ENCODE peak calls at places on chromosomes 4 and X, in nine cellular contexts. U is ovary, Q is H1, T is A549, J is breast epithelium, X is MM.1S, G is fibroblast of lung, R is H9, M is heart right ventricle. S is an unnamed sample. For H3K4me1, the result is how much of the 10 kb centered on the place peaks cover.

GRCh38 chr4:98092833-98093439 is 50.3 kb downstream of the STPG2 start:
- DNase-seq in U (no peak), Q (no peak), T (peak), J (no peak), X (peak), G (peak), R (no peak), M (no peak), S (no peak)

GRCh38 chrX:17788439-17788838 is 51.1 kb downstream of the SCML1 start:
- DNase-seq in U (peak), Q (peak), T (peak), J (peak), X (peak), G (peak), R (peak), M (peak), S (peak)

GRCh38 chrX:100928660-100929613 is at the start of gene XKRX:
- DNase-seq in U (peak), Q (peak), T (peak), J (peak), X (peak), G (no peak), R (peak), M (peak), S (peak)

GRCh38 chr4:38150766-38151165 is 190.6 kb downstream of the PTTG2 start:
- DNase-seq in U (no peak), Q (no peak), T (no peak), J (no peak), X (no peak), G (no peak), R (no peak), M (no peak), S (no peak)

GRCh38 chrX:44795945-44796450 is 47.8 kb upstream of the DUSP21 start:
- DNase-seq in U (no peak), Q (no peak), T (no peak), J (no peak), X (no peak), G (peak), R (no peak), M (no peak), S (no peak)

GRCh38 chr4:7817877-7818675 is 121.6 kb downstream of the AFAP1 start:
- DNase-seq in U (peak), Q (no peak), T (no peak), J (no peak), X (no peak), G (peak), R (no peak), M (peak), S (no peak)

GRCh38 chr4:52995341-52996030 is 133.4 kb downstream of the RASL11B start:
- DNase-seq in U (no peak), Q (no peak), T (no peak), J (no peak), X (no peak), G (no peak), R (no peak), M (no peak), S (no peak)

GRCh38 chrX:16589211-16589610 is 60.7 kb upstream of the S100G start:
- DNase-seq in U (no peak), Q (no peak), T (peak), J (no peak), X (no peak), G (peak), R (no peak), M (no peak), S (no peak)

GRCh38 chr4:169398294-169398693 is 127.5 kb upstream of the SH3RF1 start:
- DNase-seq in U (no peak), Q (no peak), T (no peak), J (no peak), X (no peak), G (peak), R (no peak), M (no peak), S (no peak)

GRCh38 chrX:19457662-19458061 is 57.6 kb downstream of the MAP3K15 start:
- DNase-seq in U (no peak), Q (no peak), T (no peak), J (no peak), X (no peak), G (no peak), R (no peak), M (no peak), S (no peak)

GRCh38 chr4:150139297-150139696 is 61.1 kb downstream of the DCLK2 start:
- DNase-seq in U (no peak), Q (no peak), T (no peak), J (no peak), X (no peak), G (no peak), R (no peak), M (no peak), S (no peak)

GRCh38 chrX:38365939-38366338 is 13.5 kb downstream of the OTC start:
- DNase-seq in U (no peak), Q (no peak), T (no peak), J (no peak), X (no peak), G (no peak), R (no peak), M (no peak), S (no peak)

GRCh38 chrX:23902419-23902818 is 5.3 kb downstream of the APOO start:
- DNase-seq in U (no peak), Q (no peak), T (peak), J (no peak), X (peak), G (peak), R (no peak), M (no peak), S (no peak)
- TF ChIP-seq CTCF in U (peak), Q (peak), T (peak), J (peak), X (peak), G (peak), R (peak), M (peak), S (peak)

GRCh38 chr4:147830987-147831386 is 99.1 kb downstream of the ARHGAP10 start:
- DNase-seq in U (no peak), Q (no peak), T (peak), J (no peak), X (no peak), G (peak), R (no peak), M (no peak), S (no peak)

GRCh38 chr4:147831452-147832192 is 99.7 kb downstream of the ARHGAP10 start:
- DNase-seq in U (no peak), Q (no peak), T (peak), J (no peak), X (no peak), G (peak), R (no peak), M (no peak), S (peak)

GRCh38 chr4:147828361-147828760 is 96.5 kb downstream of the ARHGAP10 start:
- DNase-seq in U (no peak), Q (no peak), T (no peak), J (no peak), X (no peak), G (peak), R (no peak), M (no peak), S (no peak)

GRCh38 chr4:147830102-147830463 is 98.2 kb downstream of the ARHGAP10 start:
- DNase-seq in U (no peak), Q (no peak), T (no peak), J (no peak), X (no peak), G (no peak), R (no peak), M (no peak), S (no peak)

DNA sequence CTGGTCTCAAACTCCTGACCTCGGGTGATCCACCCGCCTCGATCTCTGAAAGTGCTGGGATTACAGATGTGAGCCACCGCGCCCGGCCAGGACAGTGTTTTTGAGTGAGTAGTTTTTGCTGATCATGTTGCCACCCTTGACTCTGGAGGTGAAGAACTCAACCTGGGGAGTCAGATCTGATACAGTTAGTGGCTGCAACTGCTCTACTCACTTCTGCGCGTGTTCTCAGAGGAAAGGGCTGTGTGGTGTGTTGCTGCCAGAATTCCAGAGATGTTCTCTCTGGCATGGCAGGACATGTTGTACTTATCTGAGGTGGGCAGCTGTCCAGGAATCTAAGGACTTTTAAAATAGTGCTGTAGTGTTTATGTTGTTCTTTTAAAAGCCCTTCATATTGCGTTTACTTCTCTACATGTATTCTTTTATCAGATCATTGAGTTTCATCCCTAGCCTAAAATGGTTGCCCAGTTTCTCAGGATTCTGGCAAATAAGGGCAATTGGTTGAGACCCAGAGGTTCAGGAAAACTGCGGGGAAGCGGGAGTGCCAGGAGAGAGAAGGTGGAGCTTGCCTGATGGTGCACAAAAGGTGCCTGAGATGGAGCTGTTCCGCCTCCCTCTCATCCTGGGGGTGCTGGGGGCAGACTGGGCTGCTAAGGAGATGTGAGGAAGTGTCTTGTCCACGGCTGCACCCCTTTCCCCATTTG is 97.7 kb downstream of the ARHGAP10 start:
- DNase-seq in U (peak), Q (no peak), T (no peak), J (no peak), X (no peak), G (peak), R (no peak), M (peak), S (peak)
- H3K4me1 ChIP-seq in U (under half), Q (under half), T (under half), J (under half), X (under half), G (under half), R (under half), M (half or more), S (under half)

GRCh38 chr4:154560824-154561231 is 2.0 kb upstream of the FGB start:
- DNase-seq in U (no peak), Q (no peak), T (peak), J (no peak), X (no peak), G (peak), R (no peak), M (no peak), S (no peak)
- H3K27ac ChIP-seq in U (no peak), Q (no peak), T (peak), J (no peak), X (no peak), G (no peak), R (no peak), M (no peak), S (no peak)

GRCh38 chr4:4694296-4694772 is 152.5 kb upstream of the STX18 start:
- DNase-seq in U (peak), Q (peak), T (no peak), J (no peak), X (no peak), G (peak), R (peak), M (peak), S (no peak)
- TF ChIP-seq CTCF in U (no peak), Q (peak), T (no peak), J (no peak), X (peak), G (peak), R (peak), M (no peak), S (no peak)

DNA sequence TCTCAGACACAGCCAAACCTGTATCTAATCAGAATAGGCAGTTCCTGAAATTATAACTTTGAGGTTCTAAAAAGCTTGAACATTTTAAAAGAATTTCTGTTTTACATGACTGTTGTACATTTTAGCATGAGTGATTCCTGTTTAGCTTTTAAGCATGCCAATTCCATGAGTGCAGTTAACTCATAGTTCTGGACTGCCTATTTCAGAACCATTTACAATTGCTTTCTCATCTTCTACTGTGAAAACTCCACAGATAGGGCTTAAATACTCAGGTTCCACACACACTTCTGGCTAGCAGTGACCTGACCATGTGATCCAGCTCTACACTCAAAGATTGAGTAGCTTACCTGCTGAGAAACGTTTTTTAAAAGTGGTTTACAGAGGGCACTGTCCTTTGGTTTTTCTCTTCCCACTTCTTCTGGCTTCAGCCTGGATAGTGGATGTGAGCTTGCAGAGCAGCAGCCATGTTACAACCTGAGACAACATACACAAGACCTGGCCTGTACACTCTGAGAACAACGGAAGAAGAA is 280.8 kb downstream of the ANKRD50 start:
- DNase-seq in U (no peak), Q (no peak), T (no peak), J (no peak), X (no peak), G (peak), R (no peak), M (no peak), S (no peak)
- H3K4me1 ChIP-seq in U (under half), Q (under half), T (half or more), J (under half), X (under half), G (under half), R (under half), M (under half), S (under half)

GRCh38 chrX:46324166-46324565 is 221.1 kb downstream of the ZNF674 start:
- DNase-seq in U (no peak), Q (no peak), T (no peak), J (no peak), X (no peak), G (no peak), R (no peak), M (no peak), S (no peak)
- H3K27ac ChIP-seq in U (no peak), Q (no peak), T (peak), J (no peak), X (no peak), G (no peak), R (no peak), M (no peak), S (no peak)

GRCh38 chrX:70062076-70062475 is at the start of gene OTUD6A:
- DNase-seq in U (no peak), Q (no peak), T (no peak), J (no peak), X (no peak), G (no peak), R (no peak), M (no peak), S (no peak)
- TF ChIP-seq CTCF in U (no peak), Q (no peak), T (no peak), J (no peak), X (no peak), G (no peak), R (no peak), M (no peak), S (no peak)

GRCh38 chrX:39853417-39853816 is 244.3 kb downstream of the BCOR start:
- DNase-seq in U (no peak), Q (no peak), T (no peak), J (no peak), X (no peak), G (no peak), R (no peak), M (no peak), S (no peak)
- H3K4me1 ChIP-seq in U (under half), Q (under half), T (under half), J (under half), X (under half), G (under half), R (under half), M (under half), S (under half)

GRCh38 chrX:77755561-77755960 is 30.5 kb downstream of the ATRX start:
- DNase-seq in U (no peak), Q (no peak), T (no peak), J (no peak), X (no peak), G (no peak), R (no peak), M (no peak), S (no peak)

GRCh38 chrX:77743720-77744119 is 42.3 kb downstream of the ATRX start:
- DNase-seq in U (no peak), Q (no peak), T (no peak), J (no peak), X (peak), G (no peak), R (no peak), M (no peak), S (no peak)

GRCh38 chrX:77749695-77750094 is 36.3 kb downstream of the ATRX start:
- DNase-seq in U (no peak), Q (no peak), T (peak), J (no peak), X (no peak), G (no peak), R (no peak), M (no peak), S (no peak)
- H3K27ac ChIP-seq in U (no peak), Q (no peak), T (peak), J (no peak), X (no peak), G (no peak), R (no peak), M (no peak), S (no peak)

DNA sequence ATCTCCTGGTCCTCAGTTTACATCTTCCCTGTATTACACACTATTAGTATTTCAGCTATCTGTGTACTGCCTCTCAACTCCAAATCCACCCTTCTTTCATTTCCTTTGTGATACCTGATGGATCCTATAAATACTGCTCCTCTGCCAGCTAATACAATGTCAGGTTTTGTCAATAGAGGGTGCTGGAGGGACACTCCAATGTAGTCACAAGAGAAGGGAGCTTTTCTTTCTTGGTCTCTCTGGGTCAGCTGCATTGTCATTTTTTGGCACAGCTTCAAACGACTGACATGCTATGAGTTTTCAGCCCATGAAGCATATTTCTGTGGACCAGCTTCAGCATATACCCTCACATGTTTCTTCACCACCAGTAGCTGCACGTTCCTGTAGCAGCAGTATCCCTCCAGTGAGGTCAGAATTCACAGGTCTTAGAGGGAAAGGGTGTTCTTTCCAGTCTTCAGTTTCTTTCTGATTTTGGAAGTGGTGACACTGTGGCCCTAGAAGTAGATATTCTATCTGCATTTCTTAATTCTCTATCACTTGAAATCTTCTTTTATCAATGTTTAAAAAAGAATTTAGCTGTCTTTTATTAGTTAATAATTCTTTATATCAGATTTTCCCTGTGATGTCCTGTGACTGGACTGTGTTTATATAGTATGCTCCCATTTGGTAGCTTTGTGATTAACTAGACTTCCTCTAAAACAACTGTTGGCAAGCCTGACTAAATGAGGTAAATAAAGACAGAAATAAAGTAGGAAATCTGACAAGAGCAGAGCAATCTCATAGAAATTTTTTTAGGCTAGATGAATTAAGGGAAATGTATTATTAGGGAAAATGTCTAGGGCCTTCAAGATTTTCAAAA is 60.6 kb downstream of the GABRA2 start:
- DNase-seq in U (no peak), Q (peak), T (peak), J (no peak), X (peak), G (peak), R (peak), M (no peak), S (peak)
- TF ChIP-seq CTCF in U (no peak), Q (peak), T (no peak), J (no peak), X (peak), G (peak), R (peak), M (peak), S (peak)

S was measured in transverse colon.